ENCODE peak calls at places on chromosome 1, in four cellular contexts. S, L, B and K are unnamed samples.

GRCh38 chr1:22772054-22772453 is 61.4 kb downstream of the EPHB2 start:
- DNase-seq in B (no peak), S (no peak), L (no peak), K (no peak)

GRCh38 chr1:207067695-207068094 is 14.6 kb downstream of the PFKFB2 start:
- DNase-seq in L (no peak), B (no peak), S (no peak), K (no peak)

GRCh38 chr1:61392417-61393242 is 310.3 kb downstream of the NFIA start:
- DNase-seq in B (no peak), S (no peak), L (no peak), K (no peak)

GRCh38 chr1:10889628-10890353 is 93.3 kb upstream of the CASZ1 start:
- DNase-seq in S (no peak), B (peak), L (no peak), K (no peak)

GRCh38 chr1:231684333-231685244 is 58.0 kb downstream of the DISC1 start:
- DNase-seq in L (no peak), B (no peak), S (no peak), K (no peak)

GRCh38 chr1:211352985-211353515 is 26.4 kb downstream of the TRAF5 start:
- DNase-seq in S (no peak), L (peak), B (no peak), K (peak)

GRCh38 chr1:6035719-6036118 is 10.0 kb upstream of the KCNAB2 start:
- DNase-seq in B (no peak), S (no peak), L (no peak), K (no peak)

GRCh38 chr1:160361199-160361598 is 5.7 kb upstream of the NHLH1 start:
- DNase-seq in S (no peak), B (no peak), L (no peak), K (no peak)

GRCh38 chr1:155978973-155979429 is 654 bp upstream of the ARHGEF2 start:
- DNase-seq in B (no peak), L (no peak), S (no peak), K (peak)

GRCh38 chr1:17119076-17119743 is at the start of gene PADI2:
- DNase-seq in B (no peak), L (peak), S (peak), K (peak)

GRCh38 chr1:21242846-21243245 is 47.4 kb downstream of the ECE1 start:
- DNase-seq in B (no peak), S (no peak), L (no peak), K (no peak)

GRCh38 chr1:47662068-47662467 is 224.2 kb downstream of the FOXD2 start:
- DNase-seq in L (no peak), S (no peak), B (no peak), K (no peak)

GRCh38 chr1:208033236-208033635 is 122.3 kb upstream of the CD34 start:
- DNase-seq in S (no peak), L (no peak), B (no peak), K (no peak)

GRCh38 chr1:177568702-177569101 is 397.9 kb downstream of the BRINP2 start:
- DNase-seq in B (no peak), S (peak), L (no peak), K (no peak)

GRCh38 chr1:8925406-8925805 is 20.3 kb upstream of the CA6 start:
- DNase-seq in S (no peak), L (no peak), B (no peak), K (no peak)

GRCh38 chr1:24411963-24412362 is 1.6 kb downstream of the STPG1 start:
- DNase-seq in S (no peak), L (no peak), B (no peak), K (no peak)

GRCh38 chr1:33460947-33461629 is 11.4 kb upstream of the ZSCAN20 start:
- DNase-seq in L (no peak), B (peak), S (no peak), K (no peak)

GRCh38 chr1:56973898-56974752 is 8.3 kb upstream of the C8B start:
- DNase-seq in L (no peak), S (no peak), B (no peak), K (no peak)

GRCh38 chr1:248800459-248800858 is 25.3 kb downstream of the SH3BP5L start:
- DNase-seq in S (no peak), L (no peak), B (no peak), K (no peak)

GRCh38 chr1:8460132-8460544 is 142.2 kb downstream of the SLC45A1 start:
- DNase-seq in L (no peak), B (no peak), S (peak), K (peak)

GRCh38 chr1:20211511-20211931 is 25.2 kb upstream of the PLA2G2C start:
- DNase-seq in L (peak), S (no peak), B (no peak), K (no peak)

GRCh38 chr1:159800177-159800935 is 1.8 kb upstream of the FCRL6 start:
- DNase-seq in B (no peak), L (no peak), S (no peak), K (no peak)

GRCh38 chr1:93955765-93956164 is 46.5 kb upstream of the GCLM start:
- DNase-seq in B (no peak), S (no peak), L (no peak), K (no peak)

GRCh38 chr1:35857830-35858229 is 25.2 kb upstream of the AGO1 start:
- DNase-seq in B (no peak), S (no peak), L (peak), K (no peak)

GRCh38 chr1:217186664-217187063 is 444.2 kb downstream of the GPATCH2 start:
- DNase-seq in L (no peak), B (no peak), S (no peak), K (no peak)

GRCh38 chr1:248834343-248834940 is 3.6 kb upstream of the ZNF672 start:
- DNase-seq in B (no peak), S (no peak), L (no peak), K (no peak)

GRCh38 chr1:148308832-148309458 is 156.9 kb upstream of the NBPF11 start:
- DNase-seq in S (no peak), L (peak), B (no peak), K (no peak)

GRCh38 chr1:242017580-242018233 is 18.8 kb upstream of the MAP1LC3C start:
- DNase-seq in L (peak), S (no peak), B (no peak), K (peak)

GRCh38 chr1:48677306-48678287 is 99.1 kb downstream of the BEND5 start:
- DNase-seq in S (peak), L (peak), B (peak), K (peak)

GRCh38 chr1:239914827-239915231 is 176.9 kb upstream of the FMN2 start:
- DNase-seq in B (no peak), S (no peak), L (peak), K (no peak)

GRCh38 chr1:155969377-155969791 is 9.0 kb downstream of the ARHGEF2 start:
- DNase-seq in S (no peak), L (no peak), B (no peak), K (no peak)

GRCh38 chr1:22582670-22583635 is 19.7 kb downstream of the EPHA8 start:
- DNase-seq in L (no peak), S (no peak), B (no peak), K (no peak)

GRCh38 chr1:41663671-41664400 is 179.4 kb upstream of the EDN2 start:
- DNase-seq in B (no peak), S (no peak), L (no peak), K (no peak)

GRCh38 chr1:59541891-59542290 is 245.0 kb downstream of the FGGY start:
- DNase-seq in S (no peak), L (no peak), B (no peak), K (no peak)

GRCh38 chr1:143735764-143736461 is 235.9 kb downstream of the FAM72C start:
- DNase-seq in B (no peak), S (peak), L (peak), K (no peak)